ENCODE peak calls at places on chromosomes 2 and 18, in eight cellular contexts. W, I, P, R, J, L, V and M are unnamed samples.
A peak's percentile ranks its signal among the peaks of the same experiment; 100 is the strongest.

GRCh38 chr2:167749641-167750040 is 497.8 kb downstream of the STK39 start:
- DNase-seq in V (no peak), P (no peak), W (no peak), L (no peak), I (no peak), R (no peak), J (no peak), M (peak; percentile 54)

GRCh38 chr2:56770490-56770889 is 586.7 kb downstream of the CCDC85A start:
- DNase-seq in P (no peak), I (no peak), W (no peak), J (no peak), V (no peak), L (no peak), R (no peak), M (no peak)

GRCh38 chr2:175414872-175415487 is 233.5 kb upstream of the ATP5MC3 start:
- DNase-seq in V (peak; percentile 9), R (peak; percentile 47), W (peak; percentile 82), J (no peak), L (peak; percentile 69), P (peak; percentile 36), I (peak; percentile 14), M (peak; percentile 66)

GRCh38 chr2:131590366-131590765 is 62.7 kb downstream of the CCDC74A start:
- DNase-seq in L (no peak), R (no peak), V (no peak), I (no peak), W (no peak), P (no peak), J (no peak), M (no peak)

GRCh38 chr2:226478121-226478809 is 321.4 kb downstream of the IRS1 start:
- DNase-seq in L (peak; percentile 92), J (no peak), V (no peak), R (peak; percentile 67), P (peak; percentile 22), I (peak; percentile 80), W (peak; percentile 85), M (peak; percentile 70)

GRCh38 chr2:200964498-200964897 is 1.0 kb upstream of the ORC2 start:
- DNase-seq in J (no peak), I (no peak), V (no peak), W (no peak), P (no peak), L (no peak), R (no peak), M (no peak)

GRCh38 chr2:176423819-176424218 is 154.6 kb downstream of the MTX2 start:
- DNase-seq in I (no peak), J (no peak), P (no peak), L (no peak), R (no peak), V (no peak), W (peak; percentile 1), M (no peak)

GRCh38 chr2:218003994-218004419 is 1.2 kb upstream of the TNS1 start:
- DNase-seq in R (peak; percentile 92), V (peak; percentile 74), P (peak; percentile 57), L (peak; percentile 25), J (no peak), I (no peak), W (peak; percentile 68), M (peak; percentile 59)

GRCh38 chr2:239824051-239824694 is 201.0 kb downstream of the NDUFA10 start:
- DNase-seq in I (peak; percentile 29), W (peak; percentile 73), P (peak; percentile 18), V (no peak), J (peak; percentile 53), R (no peak), L (no peak), M (peak; percentile 68)

GRCh38 chr2:196131384-196131861 is 40.0 kb downstream of the STK17B start:
- DNase-seq in V (no peak), I (no peak), R (peak; percentile 26), P (peak; percentile 41), J (no peak), L (peak; percentile 47), W (peak; percentile 28), M (peak; percentile 50)

GRCh38 chr2:120949957-120950590 is 214.4 kb downstream of the GLI2 start:
- DNase-seq in I (no peak), V (no peak), J (no peak), W (no peak), R (no peak), L (no peak), P (no peak), M (no peak)

GRCh38 chr18:39571511-39571910 is 2005.9 kb upstream of the CELF4 start:
- DNase-seq in J (no peak), P (no peak), R (no peak), L (peak; percentile 6), W (peak; percentile 41), I (no peak), V (no peak), M (peak; percentile 20)

GRCh38 chr18:79374408-79375171 is 21.1 kb upstream of the NFATC1 start:
- DNase-seq in I (no peak), P (no peak), V (no peak), W (no peak), L (no peak), J (no peak), R (no peak), M (no peak)

GRCh38 chr2:200585730-200586643 is at the start of gene AOX1:
- DNase-seq in L (peak; percentile 18), V (peak; percentile 81), W (peak; percentile 73), I (no peak), J (no peak), R (peak; percentile 37), P (peak; percentile 64), M (peak; percentile 44)

DNA sequence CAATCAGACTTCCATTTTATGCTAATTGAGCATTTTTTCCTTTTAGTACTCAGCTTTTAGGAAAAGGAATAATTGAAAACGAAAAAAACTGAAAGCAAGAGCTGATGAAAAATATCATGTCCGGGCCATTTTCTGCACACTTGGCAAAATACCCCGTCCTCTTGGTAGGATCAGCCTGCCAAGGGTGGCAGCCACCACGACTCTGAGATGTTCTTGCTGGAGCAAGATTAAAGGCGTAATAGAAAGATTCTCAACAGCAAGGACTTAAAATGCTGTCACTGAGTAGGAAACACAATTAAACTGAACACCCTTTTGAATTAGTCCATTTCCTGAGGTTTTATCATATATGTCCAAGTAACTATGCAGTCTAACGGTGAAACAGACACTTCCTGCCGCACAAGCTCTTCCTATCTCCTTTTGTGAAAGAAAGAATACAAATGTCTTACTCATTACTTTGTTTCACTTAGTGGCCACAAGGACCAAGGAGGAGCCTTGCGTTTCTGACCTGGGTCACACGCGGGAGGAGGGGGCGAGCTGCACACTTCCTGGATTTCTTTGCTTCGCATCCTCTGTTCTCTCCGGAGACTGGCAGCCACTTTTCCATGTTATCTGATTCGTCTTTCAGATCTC is 222.7 kb downstream of the PIEZO2 start:
- DNase-seq in V (no peak), J (no peak), P (no peak), L (peak; percentile 82), R (no peak), I (no peak), W (no peak), M (no peak)
- H3K4me3 ChIP-seq in V (no peak overlapping the region), J (peak overlapping the region; percentile 31), P (no peak overlapping the region), L (peak overlapping the region; percentile 12), R (no peak overlapping the region), I (no peak overlapping the region), W (no peak overlapping the region), M (no peak overlapping the region)

GRCh38 chr2:64217198-64217869 is 73.1 kb upstream of the PELI1 start:
- DNase-seq in I (no peak), V (no peak), P (no peak), W (no peak), J (no peak), R (no peak), L (no peak), M (no peak)
- H3K27me3 ChIP-seq in I (no peaks in the 10 kb centered on the region), V (no peaks in the 10 kb centered on the region), P (no peaks in the 10 kb centered on the region), W (no peaks in the 10 kb centered on the region), J (no peaks in the 10 kb centered on the region), R (no peaks in the 10 kb centered on the region), L (peaks cover 2% of the 10 kb centered on the region), M (no peaks in the 10 kb centered on the region)

DNA sequence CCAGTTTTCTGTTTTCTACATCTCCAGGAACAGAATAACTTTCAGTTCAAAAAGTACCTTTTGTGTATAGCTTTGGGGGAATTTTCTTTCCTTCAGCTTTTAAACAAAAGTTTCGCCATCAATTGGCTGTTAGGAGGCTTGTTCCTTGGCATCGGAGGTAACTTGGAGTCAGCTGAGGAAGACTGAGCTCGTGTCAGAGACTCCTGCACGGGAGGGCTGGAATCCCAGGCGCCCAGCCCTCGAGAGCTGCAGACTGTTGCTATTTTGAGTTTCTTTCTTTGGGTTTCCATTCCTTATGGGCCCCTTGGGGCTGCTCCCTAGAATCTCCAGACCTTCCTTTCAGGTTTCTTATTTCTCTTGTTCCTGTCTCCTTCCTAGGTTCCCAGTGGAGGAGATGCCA is 8.1 kb downstream of the EMILIN2 start:
- DNase-seq in W (no peak), L (no peak), J (no peak), P (no peak), R (no peak), V (no peak), I (no peak), M (no peak)
- TF ChIP-seq CTCF in W (no peak), L (no peak), J (no peak), P (no peak), R (no peak), V (no peak), I (no peak), M (no peak)

GRCh38 chr2:172819943-172820342 is 84.3 kb downstream of the RAPGEF4 start:
- DNase-seq in W (no peak), V (no peak), L (no peak), J (no peak), P (no peak), I (no peak), R (no peak), M (no peak)

GRCh38 chr2:172821370-172822338 is 86.0 kb downstream of the RAPGEF4 start:
- DNase-seq in V (no peak), W (no peak), I (no peak), J (no peak), L (no peak), R (no peak), P (no peak), M (no peak)

GRCh38 chr2:172826522-172826921 is 90.9 kb downstream of the RAPGEF4 start:
- DNase-seq in I (no peak), V (no peak), L (peak; percentile 22), P (no peak), R (no peak), W (no peak), J (no peak), M (no peak)

GRCh38 chr2:172823451-172823850 is 87.8 kb downstream of the RAPGEF4 start:
- DNase-seq in J (no peak), R (no peak), P (no peak), V (no peak), L (no peak), W (no peak), I (no peak), M (no peak)

DNA sequence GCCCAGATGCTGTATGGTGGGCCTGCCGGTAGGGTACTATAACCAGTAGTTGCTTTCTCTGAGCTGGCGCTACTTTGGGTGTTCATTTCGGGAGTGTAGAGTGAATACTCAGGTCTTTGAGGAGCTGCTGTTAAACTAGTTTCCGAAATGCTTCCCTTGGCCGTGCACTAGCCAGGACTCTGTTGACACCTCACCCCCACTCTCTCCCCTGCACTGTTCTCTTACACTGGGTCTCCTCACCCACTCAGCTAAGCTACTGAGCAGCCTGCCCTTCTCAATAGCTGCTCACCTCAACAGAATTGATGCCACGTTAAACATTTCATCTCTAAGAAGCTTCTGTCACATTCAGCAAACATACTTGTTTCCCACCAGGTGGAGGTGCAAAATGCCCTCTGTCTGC is 86.9 kb downstream of the RAPGEF4 start:
- DNase-seq in L (no peak), W (no peak), I (no peak), R (no peak), P (no peak), J (no peak), V (no peak), M (no peak)
- H3K4me3 ChIP-seq in L (no peak overlapping the region), W (no peak overlapping the region), I (no peak overlapping the region), R (peak overlapping the region; percentile 10), P (no peak overlapping the region), J (peak overlapping the region; percentile 9), V (no peak overlapping the region), M (no peak overlapping the region)